ENCODE peak calls at places on chromosomes 7 and 10, in eight cellular contexts. H, N, Y, M, Q, T, C and L are unnamed samples.

GRCh38 chr10:122555431-122555830 is 5.1 kb upstream of the DMBT1 start:
- DNase-seq in Q (no peak), T (no peak), M (no peak), H (no peak), N (no peak), C (no peak), Y (peak; percentile 25), L (no peak)

GRCh38 chr7:26100940-26101339 is 51.1 kb upstream of the NFE2L3 start:
- DNase-seq in M (no peak), H (no peak), T (no peak), C (no peak), Y (no peak), N (no peak), Q (no peak), L (no peak)

GRCh38 chr10:74558897-74559296 is 267.5 kb upstream of the KAT6B start:
- DNase-seq in N (no peak), Q (peak; percentile 5), C (no peak), M (no peak), Y (no peak), T (no peak), H (no peak), L (no peak)

GRCh38 chr7:91565499-91566331 is 301.5 kb downstream of the FZD1 start:
- DNase-seq in Y (peak; percentile 98), C (no peak), T (no peak), H (peak; percentile 6), Q (no peak), M (no peak), N (no peak), L (no peak)

GRCh38 chr7:155073922-155074321 is 3.8 kb downstream of the HTR5A start:
- DNase-seq in C (no peak), H (no peak), M (no peak), Y (no peak), Q (no peak), N (no peak), T (no peak), L (no peak)

GRCh38 chr7:121485457-121486243 is 89.5 kb upstream of the FAM3C start:
- DNase-seq in M (no peak), T (no peak), Q (no peak), Y (no peak), C (no peak), H (no peak), N (no peak), L (no peak)

GRCh38 chr10:43921478-43921877 is 272.8 kb upstream of the ZNF32 start:
- DNase-seq in T (no peak), H (no peak), C (no peak), M (no peak), Q (no peak), Y (no peak), N (no peak), L (no peak)

GRCh38 chr10:114869500-114869899 is 47.9 kb downstream of the FHIP2A start:
- DNase-seq in N (no peak), T (no peak), C (no peak), M (peak; percentile 81), Y (no peak), Q (no peak), H (no peak), L (peak; percentile 44)